ENCODE peak calls at places on chromosome 20, in six cellular contexts. F is kidney epithelial cell; W is cardiac fibroblast; E is IMR-90; C is stimulated activated effector memory CD8-positive, alpha-beta T cell treated with anti-CD3 and anti-CD28 coated beads, Interleukin-12 subunit alpha, Interleukin-12 subunit beta, amount 100 ng/mL, for 72 hours; K is EL. G is an unnamed sample.

GRCh38 chr20:50558483-50558925 is 48.3 kb downstream of the PTPN1 start:
- DNase-seq in F (peak), K (peak), E (peak), C (no peak), W (peak), G (no peak)

GRCh38 chr20:38125157-38126056 is 39.7 kb downstream of the TGM2 start:
- DNase-seq in C (no peak), F (no peak), E (peak), W (peak), K (no peak), G (no peak)

GRCh38 chr20:44324343-44324742 is 12.5 kb upstream of the R3HDML start:
- DNase-seq in E (no peak), W (no peak), F (no peak), K (no peak), C (no peak), G (no peak)

GRCh38 chr20:31842471-31843157 is 2.8 kb downstream of the FOXS1 start:
- DNase-seq in E (peak), C (no peak), W (peak), F (no peak), K (peak), G (peak)

GRCh38 chr20:51497542-51498467 is 44.7 kb downstream of the NFATC2 start:
- DNase-seq in F (no peak), K (no peak), C (peak), W (peak), E (peak), G (no peak)

GRCh38 chr20:48278961-48279481 is 493.7 kb upstream of the SULF2 start:
- DNase-seq in W (peak), E (peak), K (no peak), C (no peak), F (no peak), G (no peak)

GRCh38 chr20:36496707-36497669 is 44.3 kb upstream of the MYL9 start:
- DNase-seq in C (no peak), W (no peak), K (no peak), F (no peak), E (no peak), G (no peak)

GRCh38 chr20:38219006-38219950 is 41.3 kb downstream of the KIAA1755 start:
- DNase-seq in F (no peak), K (no peak), W (no peak), E (no peak), C (no peak), G (no peak)

GRCh38 chr20:50068041-50068651 is 44.8 kb downstream of the UBE2V1 start:
- DNase-seq in E (no peak), C (no peak), W (no peak), F (no peak), K (no peak), G (no peak)

GRCh38 chr20:32510601-32511357 is 74.4 kb downstream of the NOL4L start:
- DNase-seq in C (no peak), W (no peak), K (no peak), E (no peak), F (no peak), G (no peak)

GRCh38 chr20:36550797-36551299 is 9.5 kb downstream of the MYL9 start:
- DNase-seq in K (no peak), F (no peak), E (peak), W (peak), C (no peak), G (no peak)

GRCh38 chr20:37956099-37956498 is 53.2 kb downstream of the VSTM2L start:
- DNase-seq in E (peak), K (no peak), C (no peak), W (no peak), F (no peak), G (no peak)

GRCh38 chr20:52305843-52306242 is 114.3 kb upstream of the ZFP64 start:
- DNase-seq in W (no peak), F (no peak), E (no peak), C (no peak), K (no peak), G (no peak)